ENCODE peak calls at places on chromosomes 16 and 17, in six cellular contexts. One of them, this sample, is unnamed.
A peak's percentile ranks its signal among the peaks of the same experiment; 100 is the strongest.

GRCh38 chr17:858941-859452 is 76.8 kb downstream of the MRM3 start:
- DNase-seq in cardiac fibroblast: no peak
- DNase-seq in IMR-90: no peak
- DNase-seq in cardiac muscle cell: no peak
- DNase-seq in uterus: no peak
- DNase-seq in OCI-LY7: no peak
- DNase-seq in this sample: no peak

GRCh38 chr17:28746611-28747045 is 2.8 kb downstream of the TRAF4 start:
- DNase-seq in uterus: no peak
- DNase-seq in OCI-LY7: no peak
- DNase-seq in cardiac muscle cell: no peak
- DNase-seq in IMR-90: no peak
- DNase-seq in cardiac fibroblast: no peak
- DNase-seq in this sample: peak; percentile 20

GRCh38 chr17:10699861-10700260 is 2.5 kb downstream of the ADPRM start:
- DNase-seq in OCI-LY7: no peak
- DNase-seq in uterus: no peak
- DNase-seq in IMR-90: no peak
- DNase-seq in cardiac fibroblast: peak; percentile 70
- DNase-seq in cardiac muscle cell: peak; percentile 81
- DNase-seq in this sample: peak; percentile 80

GRCh38 chr16:19382887-19383816 is 34.5 kb upstream of the TMC5 start:
- DNase-seq in uterus: no peak
- DNase-seq in cardiac muscle cell: no peak
- DNase-seq in OCI-LY7: no peak
- DNase-seq in cardiac fibroblast: no peak
- DNase-seq in IMR-90: no peak
- DNase-seq in this sample: no peak

GRCh38 chr17:4500188-4500565 is 1.5 kb downstream of the SPNS2 start:
- DNase-seq in uterus: no peak
- DNase-seq in cardiac muscle cell: no peak
- DNase-seq in cardiac fibroblast: no peak
- DNase-seq in OCI-LY7: no peak
- DNase-seq in IMR-90: no peak
- DNase-seq in this sample: no peak

GRCh38 chr16:57366544-57367040 is 5.7 kb upstream of the CX3CL1 start:
- DNase-seq in IMR-90: no peak
- DNase-seq in OCI-LY7: no peak
- DNase-seq in cardiac fibroblast: peak; percentile 26
- DNase-seq in cardiac muscle cell: peak; percentile 63
- DNase-seq in uterus: no peak
- DNase-seq in this sample: no peak

GRCh38 chr17:81898885-81899284 is 3.2 kb upstream of the NPB start:
- DNase-seq in cardiac muscle cell: no peak
- DNase-seq in uterus: no peak
- DNase-seq in OCI-LY7: no peak
- DNase-seq in IMR-90: no peak
- DNase-seq in cardiac fibroblast: no peak
- DNase-seq in this sample: no peak

GRCh38 chr17:82794781-82795505 is 43.1 kb downstream of the TBCD start:
- DNase-seq in OCI-LY7: no peak
- DNase-seq in cardiac muscle cell: peak; percentile 11
- DNase-seq in IMR-90: peak; percentile 20
- DNase-seq in uterus: no peak
- DNase-seq in cardiac fibroblast: no peak
- DNase-seq in this sample: peak; percentile 79

GRCh38 chr17:33647976-33648375 is 354.9 kb upstream of the ASIC2 start:
- DNase-seq in cardiac fibroblast: no peak
- DNase-seq in uterus: peak; percentile 25
- DNase-seq in cardiac muscle cell: peak; percentile 7
- DNase-seq in IMR-90: peak; percentile 11
- DNase-seq in OCI-LY7: peak; percentile 1
- DNase-seq in this sample: peak; percentile 29

GRCh38 chr17:70677783-70678647 is 508.7 kb downstream of the KCNJ2 start:
- DNase-seq in uterus: no peak
- DNase-seq in cardiac fibroblast: no peak
- DNase-seq in cardiac muscle cell: no peak
- DNase-seq in IMR-90: no peak
- DNase-seq in OCI-LY7: no peak
- DNase-seq in this sample: no peak

GRCh38 chr17:8151120-8151640 is 1.0 kb downstream of the PER1 start:
- DNase-seq in uterus: peak; percentile 91
- DNase-seq in IMR-90: peak; percentile 90
- DNase-seq in cardiac muscle cell: peak; percentile 96
- DNase-seq in OCI-LY7: peak; percentile 89
- DNase-seq in cardiac fibroblast: peak; percentile 98
- DNase-seq in this sample: peak; percentile 94

GRCh38 chr17:82367724-82368524 is 3.6 kb upstream of the UTS2R start:
- DNase-seq in cardiac fibroblast: no peak
- DNase-seq in uterus: no peak
- DNase-seq in IMR-90: peak; percentile 11
- DNase-seq in cardiac muscle cell: no peak
- DNase-seq in OCI-LY7: peak; percentile 96
- DNase-seq in this sample: peak; percentile 60

GRCh38 chr17:43085489-43085888 is 39.7 kb downstream of the BRCA1 start:
- DNase-seq in cardiac muscle cell: peak; percentile 32
- DNase-seq in IMR-90: peak; percentile 39
- DNase-seq in OCI-LY7: no peak
- DNase-seq in cardiac fibroblast: peak; percentile 33
- DNase-seq in uterus: no peak
- DNase-seq in this sample: peak; percentile 49

GRCh38 chr16:64907844-64908243 is 214.0 kb downstream of the CDH11 start:
- DNase-seq in cardiac fibroblast: peak; percentile 11
- DNase-seq in cardiac muscle cell: peak; percentile 15
- DNase-seq in OCI-LY7: no peak
- DNase-seq in uterus: no peak
- DNase-seq in IMR-90: peak; percentile 8
- DNase-seq in this sample: peak; percentile 67

GRCh38 chr17:17350491-17351355 is 47.5 kb downstream of the NT5M start:
- DNase-seq in cardiac muscle cell: no peak
- DNase-seq in cardiac fibroblast: no peak
- DNase-seq in OCI-LY7: no peak
- DNase-seq in uterus: no peak
- DNase-seq in IMR-90: peak; percentile 54
- DNase-seq in this sample: no peak

GRCh38 chr17:51185763-51186332 is 19.6 kb downstream of the NME2 start:
- DNase-seq in IMR-90: no peak
- DNase-seq in OCI-LY7: no peak
- DNase-seq in uterus: no peak
- DNase-seq in cardiac fibroblast: no peak
- DNase-seq in cardiac muscle cell: no peak
- DNase-seq in this sample: no peak

GRCh38 chr17:43334744-43335400 is 63.9 kb upstream of the ARL4D start:
- DNase-seq in OCI-LY7: no peak
- DNase-seq in cardiac muscle cell: no peak
- DNase-seq in uterus: no peak
- DNase-seq in cardiac fibroblast: no peak
- DNase-seq in IMR-90: no peak
- DNase-seq in this sample: peak; percentile 51

GRCh38 chr17:44004761-44005526 is 522 bp downstream of the NAGS start:
- DNase-seq in cardiac muscle cell: no peak
- DNase-seq in OCI-LY7: no peak
- DNase-seq in uterus: no peak
- DNase-seq in IMR-90: no peak
- DNase-seq in cardiac fibroblast: no peak
- DNase-seq in this sample: no peak

GRCh38 chr17:58382108-58382884 is 30.3 kb upstream of the SUPT4H1 start:
- DNase-seq in uterus: no peak
- DNase-seq in cardiac fibroblast: no peak
- DNase-seq in cardiac muscle cell: no peak
- DNase-seq in OCI-LY7: peak; percentile 58
- DNase-seq in IMR-90: no peak
- DNase-seq in this sample: no peak

GRCh38 chr17:8707591-8708453 is 36.8 kb downstream of the CCDC42 start:
- DNase-seq in IMR-90: no peak
- DNase-seq in cardiac muscle cell: peak; percentile 82
- DNase-seq in uterus: peak; percentile 45
- DNase-seq in cardiac fibroblast: peak; percentile 78
- DNase-seq in OCI-LY7: no peak
- DNase-seq in this sample: peak; percentile 67

GRCh38 chr16:84482951-84483881 is 21.2 kb downstream of the MEAK7 start:
- DNase-seq in cardiac fibroblast: no peak
- DNase-seq in OCI-LY7: no peak
- DNase-seq in cardiac muscle cell: no peak
- DNase-seq in uterus: no peak
- DNase-seq in IMR-90: no peak
- DNase-seq in this sample: no peak

GRCh38 chr17:27497696-27498095 is 41.4 kb downstream of the KSR1 start:
- DNase-seq in OCI-LY7: no peak
- DNase-seq in cardiac muscle cell: no peak
- DNase-seq in uterus: no peak
- DNase-seq in cardiac fibroblast: no peak
- DNase-seq in IMR-90: no peak
- DNase-seq in this sample: no peak

GRCh38 chr17:80892900-80893603 is 98.6 kb upstream of the CHMP6 start:
- DNase-seq in cardiac fibroblast: peak; percentile 74
- DNase-seq in IMR-90: peak; percentile 79
- DNase-seq in OCI-LY7: no peak
- DNase-seq in uterus: no peak
- DNase-seq in cardiac muscle cell: peak; percentile 51
- DNase-seq in this sample: peak; percentile 52

GRCh38 chr17:65698381-65699061 is 137.1 kb upstream of the AXIN2 start:
- DNase-seq in uterus: no peak
- DNase-seq in cardiac fibroblast: peak; percentile 86
- DNase-seq in cardiac muscle cell: peak; percentile 93
- DNase-seq in OCI-LY7: no peak
- DNase-seq in IMR-90: peak; percentile 76
- DNase-seq in this sample: peak; percentile 86

GRCh38 chr17:30375661-30376060 is 3.1 kb upstream of the CPD start:
- DNase-seq in IMR-90: peak; percentile 28
- DNase-seq in uterus: no peak
- DNase-seq in cardiac muscle cell: peak; percentile 52
- DNase-seq in OCI-LY7: no peak
- DNase-seq in cardiac fibroblast: peak; percentile 35
- DNase-seq in this sample: peak; percentile 28

GRCh38 chr16:11949527-11949926 is 7.7 kb upstream of the NPIPB2 start:
- DNase-seq in cardiac fibroblast: peak; percentile 45
- DNase-seq in IMR-90: peak; percentile 47
- DNase-seq in uterus: no peak
- DNase-seq in cardiac muscle cell: peak; percentile 46
- DNase-seq in OCI-LY7: peak; percentile 87
- DNase-seq in this sample: peak; percentile 49

GRCh38 chr17:36855459-36855858 is 81.8 kb upstream of the LHX1 start:
- DNase-seq in IMR-90: no peak
- DNase-seq in uterus: no peak
- DNase-seq in cardiac fibroblast: no peak
- DNase-seq in OCI-LY7: peak; percentile 1
- DNase-seq in cardiac muscle cell: no peak
- DNase-seq in this sample: no peak

GRCh38 chr17:44216173-44216572 is 3.3 kb downstream of the UBTF start:
- DNase-seq in cardiac muscle cell: no peak
- DNase-seq in cardiac fibroblast: no peak
- DNase-seq in uterus: no peak
- DNase-seq in IMR-90: no peak
- DNase-seq in OCI-LY7: peak; percentile 88
- DNase-seq in this sample: no peak

GRCh38 chr17:8057691-8058114 is 18.8 kb downstream of the ALOX15B start:
- DNase-seq in cardiac muscle cell: peak; percentile 90
- DNase-seq in cardiac fibroblast: peak; percentile 87
- DNase-seq in IMR-90: peak; percentile 75
- DNase-seq in uterus: peak; percentile 44
- DNase-seq in OCI-LY7: peak; percentile 90
- DNase-seq in this sample: peak; percentile 84

GRCh38 chr17:49730078-49730786 is 22.5 kb upstream of the SLC35B1 start:
- DNase-seq in uterus: peak; percentile 90
- DNase-seq in cardiac fibroblast: peak; percentile 97
- DNase-seq in cardiac muscle cell: peak; percentile 96
- DNase-seq in IMR-90: peak; percentile 88
- DNase-seq in OCI-LY7: no peak
- DNase-seq in this sample: peak; percentile 91
- H3K4me3 ChIP-seq in uterus: no peak overlapping the region
- H3K4me3 ChIP-seq in cardiac fibroblast: no peak overlapping the region
- H3K4me3 ChIP-seq in cardiac muscle cell: no peak overlapping the region
- H3K4me3 ChIP-seq in IMR-90: no peak overlapping the region
- H3K4me3 ChIP-seq in OCI-LY7: no peak overlapping the region
- H3K4me3 ChIP-seq in this sample: no peak overlapping the region

DNA sequence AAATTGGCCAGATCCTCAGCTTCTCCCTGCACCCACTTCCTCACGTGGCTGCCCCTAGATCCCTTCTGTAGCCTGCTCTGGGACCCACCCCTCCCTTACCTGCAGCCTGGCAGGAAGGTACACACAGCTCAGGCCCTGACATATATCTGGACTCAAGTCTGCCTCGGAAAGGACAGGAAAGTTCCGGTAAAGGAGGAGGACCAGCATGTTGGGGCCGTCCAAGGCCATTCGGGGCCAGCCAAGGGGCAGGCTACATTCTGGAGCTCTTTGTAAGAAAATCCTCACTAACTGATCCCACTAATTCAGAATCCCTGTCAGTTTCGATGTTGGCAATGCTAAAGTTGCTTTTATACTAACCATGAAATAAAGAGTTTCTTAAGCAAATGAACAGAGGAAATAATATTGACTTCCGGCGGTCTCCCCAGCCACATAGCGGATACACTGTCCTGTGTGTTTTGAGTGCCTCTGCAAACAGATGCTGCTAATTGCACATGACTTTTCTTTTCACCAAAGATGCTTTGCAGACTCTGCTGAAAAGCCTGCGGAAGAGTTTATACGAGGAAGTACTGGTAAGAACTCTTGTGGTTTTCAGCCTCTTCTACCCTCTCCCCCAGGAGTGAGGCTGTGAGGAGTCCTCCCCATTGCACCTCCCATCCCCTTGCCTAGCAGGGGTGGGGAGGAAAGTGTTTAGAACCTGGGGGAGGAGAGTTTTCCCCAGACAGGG is 54.8 kb downstream of the PLXDC1 start:
- DNase-seq in cardiac muscle cell: no peak
- DNase-seq in uterus: no peak
- DNase-seq in OCI-LY7: peak; percentile 37
- DNase-seq in cardiac fibroblast: peak; percentile 15
- DNase-seq in IMR-90: no peak
- DNase-seq in this sample: peak; percentile 27
- H3K4me3 ChIP-seq in cardiac muscle cell: no peak overlapping the region
- H3K4me3 ChIP-seq in uterus: no peak overlapping the region
- H3K4me3 ChIP-seq in OCI-LY7: no peak overlapping the region
- H3K4me3 ChIP-seq in cardiac fibroblast: no peak overlapping the region
- H3K4me3 ChIP-seq in IMR-90: no peak overlapping the region
- H3K4me3 ChIP-seq in this sample: no peak overlapping the region

DNA sequence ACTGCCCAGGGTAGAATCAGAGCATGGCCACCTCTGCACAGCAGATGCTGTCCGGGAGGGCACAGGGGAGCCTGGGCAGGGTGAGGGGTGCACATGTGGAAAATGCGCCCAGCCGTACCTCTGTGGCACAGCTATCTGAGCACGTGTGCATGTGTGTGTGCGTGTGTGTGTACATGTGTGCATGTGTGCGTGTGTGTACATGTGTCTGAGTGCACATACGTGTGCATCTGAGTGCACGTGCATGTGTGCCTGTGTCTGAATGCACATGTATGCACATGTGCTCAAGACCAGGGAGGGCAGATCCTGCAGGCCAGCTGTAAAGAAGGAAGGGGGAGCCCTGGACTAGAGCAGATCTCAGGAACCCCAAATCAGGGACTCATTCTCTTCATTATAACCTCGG is 37.3 kb upstream of the ENPP7 start:
- DNase-seq in cardiac muscle cell: no peak
- DNase-seq in uterus: no peak
- DNase-seq in cardiac fibroblast: no peak
- DNase-seq in OCI-LY7: no peak
- DNase-seq in IMR-90: no peak
- DNase-seq in this sample: no peak
- H3K4me3 ChIP-seq in cardiac muscle cell: no peak overlapping the region
- H3K4me3 ChIP-seq in uterus: no peak overlapping the region
- H3K4me3 ChIP-seq in cardiac fibroblast: no peak overlapping the region
- H3K4me3 ChIP-seq in OCI-LY7: no peak overlapping the region
- H3K4me3 ChIP-seq in IMR-90: no peak overlapping the region
- H3K4me3 ChIP-seq in this sample: no peak overlapping the region

GRCh38 chr17:68598545-68598961 is 2.6 kb downstream of the FAM20A start:
- DNase-seq in OCI-LY7: no peak
- DNase-seq in uterus: no peak
- DNase-seq in cardiac fibroblast: no peak
- DNase-seq in cardiac muscle cell: no peak
- DNase-seq in IMR-90: no peak
- DNase-seq in this sample: no peak
- H3K4me3 ChIP-seq in OCI-LY7: no peak overlapping the region
- H3K4me3 ChIP-seq in uterus: peak overlapping the region; percentile 68
- H3K4me3 ChIP-seq in cardiac fibroblast: no peak overlapping the region
- H3K4me3 ChIP-seq in cardiac muscle cell: no peak overlapping the region
- H3K4me3 ChIP-seq in IMR-90: no peak overlapping the region
- H3K4me3 ChIP-seq in this sample: peak overlapping the region; percentile 66